ENCODE peak calls at places on chromosome 13, in four cellular contexts. P is body of pancreas; V is neural progenitor cell; S is effector memory CD4-positive, alpha-beta T cell. J is an unnamed sample. For H3K36me3, the result is how much of the 10 kb centered on the place peaks cover.

GRCh38 chr13:79901336-79901735 is 420.4 kb downstream of the NDFIP2 start:
- DNase-seq in P (no peak), V (peak), S (no peak), J (no peak)

GRCh38 chr13:90564096-90564495 is 783.4 kb upstream of the MIR17HG start:
- DNase-seq in P (no peak), V (no peak), S (no peak), J (no peak)

GRCh38 chr13:62432295-62432694 is 1016.6 kb upstream of the PCDH20 start:
- DNase-seq in P (no peak), V (no peak), S (no peak), J (no peak)

GRCh38 chr13:28052945-28053344 is 47.4 kb downstream of the FLT3 start:
- DNase-seq in P (no peak), V (no peak), S (no peak), J (no peak)

GRCh38 chr13:95607363-95607762 is 37.1 kb downstream of the DZIP1 start:
- DNase-seq in P (no peak), V (no peak), S (no peak), J (no peak)

GRCh38 chr13:41107104-41107571 is 25.5 kb downstream of the KBTBD6 start:
- DNase-seq in P (no peak), V (peak), S (no peak), J (no peak)

GRCh38 chr13:44932850-44933251 is 56.4 kb downstream of the NUFIP1 start:
- DNase-seq in P (no peak), V (no peak), S (no peak), J (no peak)

GRCh38 chr13:103803349-103803748 is 737.1 kb upstream of the SLC10A2 start:
- DNase-seq in P (no peak), V (no peak), S (no peak), J (no peak)

GRCh38 chr13:45564108-45564507 is 51.4 kb downstream of the ERICH6B start:
- DNase-seq in P (no peak), V (no peak), S (no peak), J (no peak)

GRCh38 chr13:43785166-43785680 is 1.5 kb downstream of the ENOX1 start:
- DNase-seq in P (no peak), V (peak), S (no peak), J (no peak)

GRCh38 chr13:72290962-72291681 is 424.1 kb upstream of the DACH1 start:
- DNase-seq in P (no peak), V (no peak), S (no peak), J (no peak)

GRCh38 chr13:51179432-51179971 is 42.7 kb upstream of the FAM124A start:
- DNase-seq in P (no peak), V (no peak), S (no peak), J (no peak)
- H3K4me3 ChIP-seq in P (no peak), V (no peak), S (no peak), J (no peak)

DNA sequence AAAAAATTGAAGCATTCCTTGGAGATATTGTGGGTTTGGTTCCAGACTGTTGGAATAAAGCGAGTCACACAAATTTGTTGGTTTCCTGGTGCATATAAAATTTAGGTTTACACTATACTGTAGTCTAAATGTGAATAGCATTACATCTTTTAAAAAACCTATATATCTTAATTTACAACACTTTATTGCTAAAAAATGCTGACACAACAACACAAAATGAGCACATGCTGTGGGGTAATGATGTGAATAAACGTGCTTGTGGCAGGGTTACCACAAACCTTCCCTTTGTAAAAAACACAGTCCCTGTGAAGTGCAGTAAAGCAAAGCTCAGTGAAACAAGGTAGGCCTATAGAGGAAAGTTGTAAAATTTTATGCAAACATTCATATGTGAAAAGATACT is 27.7 kb downstream of the MPHOSPH8 start:
- DNase-seq in P (no peak), V (no peak), S (no peak), J (no peak)
- H3K36me3 ChIP-seq in P (under half), V (under half), S (half or more), J (under half)

GRCh38 chr13:101919541-101920306 is 467.2 kb downstream of the ITGBL1 start:
- DNase-seq in P (no peak), V (peak), S (no peak), J (no peak)
- H3K4me3 ChIP-seq in P (no peak), V (peak), S (no peak), J (no peak)

GRCh38 chr13:48070942-48071341 is 24.0 kb downstream of the MED4 start:
- DNase-seq in P (no peak), V (no peak), S (no peak), J (no peak)

GRCh38 chr13:48074006-48074405 is 20.9 kb downstream of the MED4 start:
- DNase-seq in P (no peak), V (no peak), S (no peak), J (no peak)

GRCh38 chr13:48072304-48072703 is 22.6 kb downstream of the MED4 start:
- DNase-seq in P (no peak), V (no peak), S (no peak), J (no peak)

GRCh38 chr13:48069573-48069972 is 25.3 kb downstream of the MED4 start:
- DNase-seq in P (no peak), V (no peak), S (no peak), J (no peak)

GRCh38 chr13:48072787-48073186 is 22.1 kb downstream of the MED4 start:
- DNase-seq in P (no peak), V (no peak), S (no peak), J (no peak)
- H3K36me3 ChIP-seq in P (under half), V (half or more), S (under half), J (under half)

GRCh38 chr13:46655727-46656180 is 102.8 kb downstream of the LRCH1 start:
- DNase-seq in P (peak), V (peak), S (no peak), J (no peak)
- H3K4me3 ChIP-seq in P (no peak), V (no peak), S (no peak), J (no peak)